ENCODE peak calls at places on chromosomes 6 and 20, in four cellular contexts. J, L, S and G are unnamed samples.

GRCh38 chr6:2583459-2583858 is 167.3 kb downstream of the MYLK4 start:
- DNase-seq in J (no peak), L (no peak), S (no peak), G (no peak)

GRCh38 chr6:54267798-54268197 is 40.4 kb upstream of the TINAG start:
- DNase-seq in S (no peak), J (peak; percentile 43), L (peak; percentile 67), G (peak; percentile 33)

GRCh38 chr6:109867009-109867969 is 110.8 kb upstream of the GPR6 start:
- DNase-seq in J (no peak), L (no peak), S (no peak), G (no peak)

GRCh38 chr20:32437391-32438074 is 79.4 kb downstream of the ASXL1 start:
- DNase-seq in L (peak; percentile 77), S (no peak), J (no peak), G (no peak)

GRCh38 chr6:5036309-5036708 is 32.5 kb upstream of the RPP40 start:
- DNase-seq in J (no peak), L (peak; percentile 64), S (no peak), G (peak; percentile 57)

GRCh38 chr20:44979090-44979621 is 12.8 kb downstream of the STK4 start:
- DNase-seq in J (no peak), L (no peak), S (no peak), G (no peak)

GRCh38 chr6:157682856-157683481 is 140.1 kb upstream of the SNX9 start:
- DNase-seq in L (peak; percentile 30), J (no peak), S (no peak), G (no peak)

GRCh38 chr6:30814137-30815084 is 69.9 kb upstream of the DDR1 start:
- DNase-seq in L (no peak), S (no peak), J (no peak), G (peak; percentile 23)

GRCh38 chr6:148760568-148761531 is 14.0 kb downstream of the UST start:
- DNase-seq in J (no peak), S (no peak), L (no peak), G (no peak)

GRCh38 chr6:124870611-124871201 is 91.5 kb upstream of the RNF217 start:
- DNase-seq in S (no peak), L (peak; percentile 14), J (peak; percentile 34), G (no peak)

GRCh38 chr6:112667427-112667826 is 320.3 kb downstream of the RFPL4B start:
- DNase-seq in S (no peak), J (no peak), L (no peak), G (no peak)

GRCh38 chr6:43171284-43172126 is 436 bp downstream of the SRF start:
- DNase-seq in S (no peak), L (no peak), J (no peak), G (no peak)

GRCh38 chr6:11471261-11471660 is 66.3 kb upstream of the TMEM170B start:
- DNase-seq in L (no peak), S (no peak), J (no peak), G (no peak)

GRCh38 chr6:169800116-169800667 is 48.8 kb downstream of the ERMARD start:
- DNase-seq in J (no peak), S (no peak), L (peak; percentile 36), G (no peak)

GRCh38 chr6:79441222-79441621 is 96.0 kb downstream of the LCA5 start:
- DNase-seq in L (no peak), S (no peak), J (no peak), G (no peak)

GRCh38 chr6:21082091-21082490 is 511.5 kb upstream of the SOX4 start:
- DNase-seq in J (no peak), L (peak; percentile 4), S (no peak), G (no peak)

GRCh38 chr6:54194067-54194466 is 82.8 kb downstream of the MLIP start:
- DNase-seq in J (no peak), L (no peak), S (no peak), G (peak; percentile 32)

GRCh38 chr6:37493047-37493995 is 6.4 kb downstream of the CCDC167 start:
- DNase-seq in L (no peak), S (no peak), J (no peak), G (no peak)

GRCh38 chr6:164756142-164756541 is 553.3 kb downstream of the C6orf118 start:
- DNase-seq in L (no peak), J (no peak), S (no peak), G (peak; percentile 6)

GRCh38 chr20:24617080-24617432 is 147.6 kb downstream of the SYNDIG1 start:
- DNase-seq in J (no peak), S (no peak), L (no peak), G (no peak)

GRCh38 chr6:47476794-47477496 is 644 bp upstream of the CD2AP start:
- DNase-seq in S (no peak), L (peak; percentile 18), J (no peak), G (no peak)

GRCh38 chr6:107657373-107657754 is 166.7 kb downstream of the SCML4 start:
- DNase-seq in L (no peak), S (no peak), J (no peak), G (no peak)

GRCh38 chr20:14953736-14954135 is 616.3 kb upstream of the FLRT3 start:
- DNase-seq in S (no peak), J (no peak), L (no peak), G (no peak)

GRCh38 chr6:132598473-132598872 is 8.9 kb upstream of the TAAR5 start:
- DNase-seq in J (peak; percentile 71), S (no peak), L (peak; percentile 57), G (no peak)

GRCh38 chr6:169824021-169824420 is 72.6 kb downstream of the ERMARD start:
- DNase-seq in J (no peak), S (no peak), L (no peak), G (no peak)

GRCh38 chr6:137910424-137910834 is 43.4 kb downstream of the TNFAIP3 start:
- DNase-seq in L (no peak), S (no peak), J (no peak), G (no peak)
- TF ChIP-seq SUZ12 in L (no peak), S (no peak), J (no peak), G (no peak)

DNA sequence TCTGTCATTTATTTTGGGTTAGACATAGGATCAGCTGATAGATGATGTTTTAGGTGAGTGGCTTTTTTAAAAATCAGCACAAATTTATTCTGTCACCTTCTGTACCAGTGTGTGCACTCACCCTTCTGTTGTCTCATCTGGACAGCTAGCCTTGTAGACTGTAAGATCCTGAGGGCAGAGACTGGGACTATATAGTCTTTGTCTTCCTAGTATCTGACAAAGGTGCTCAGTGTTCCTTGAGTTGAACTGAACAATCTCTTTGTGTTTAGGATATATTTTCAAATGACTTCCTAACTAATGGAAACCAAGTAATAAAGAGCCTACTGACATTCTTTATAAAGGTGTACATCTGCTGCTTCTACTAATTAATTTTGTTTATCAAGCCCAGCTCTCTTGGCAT is 3.0 kb downstream of the DCBLD1 start:
- DNase-seq in J (no peak), L (no peak), S (no peak), G (no peak)
- TF ChIP-seq SUZ12 in J (no peak), L (no peak), S (no peak), G (no peak)

GRCh38 chr20:58870293-58871014 is 17.9 kb downstream of the GNAS start:
- DNase-seq in J (peak; percentile 79), L (peak; percentile 70), S (no peak), G (no peak)
- TF ChIP-seq SUZ12 in J (no peak), L (no peak), S (no peak), G (no peak)

GRCh38 chr20:63969851-63970713 is at the start of gene ZNF512B:
- DNase-seq in S (no peak), J (peak; percentile 88), L (peak; percentile 66), G (peak; percentile 49)
- TF ChIP-seq SUZ12 in S (no peak), J (no peak), L (no peak), G (no peak)

GRCh38 chr20:63223826-63224207 is 7.9 kb upstream of the YTHDF1 start:
- DNase-seq in J (no peak), L (no peak), S (no peak), G (no peak)

GRCh38 chr20:63222541-63222940 is 6.6 kb upstream of the YTHDF1 start:
- DNase-seq in S (no peak), J (no peak), L (no peak), G (no peak)

GRCh38 chr20:63224272-63225081 is 8.5 kb upstream of the YTHDF1 start:
- DNase-seq in S (no peak), L (peak; percentile 56), J (peak; percentile 50), G (no peak)

GRCh38 chr20:63225082-63225454 is 9.1 kb upstream of the YTHDF1 start:
- DNase-seq in L (no peak), J (no peak), S (no peak), G (no peak)

DNA sequence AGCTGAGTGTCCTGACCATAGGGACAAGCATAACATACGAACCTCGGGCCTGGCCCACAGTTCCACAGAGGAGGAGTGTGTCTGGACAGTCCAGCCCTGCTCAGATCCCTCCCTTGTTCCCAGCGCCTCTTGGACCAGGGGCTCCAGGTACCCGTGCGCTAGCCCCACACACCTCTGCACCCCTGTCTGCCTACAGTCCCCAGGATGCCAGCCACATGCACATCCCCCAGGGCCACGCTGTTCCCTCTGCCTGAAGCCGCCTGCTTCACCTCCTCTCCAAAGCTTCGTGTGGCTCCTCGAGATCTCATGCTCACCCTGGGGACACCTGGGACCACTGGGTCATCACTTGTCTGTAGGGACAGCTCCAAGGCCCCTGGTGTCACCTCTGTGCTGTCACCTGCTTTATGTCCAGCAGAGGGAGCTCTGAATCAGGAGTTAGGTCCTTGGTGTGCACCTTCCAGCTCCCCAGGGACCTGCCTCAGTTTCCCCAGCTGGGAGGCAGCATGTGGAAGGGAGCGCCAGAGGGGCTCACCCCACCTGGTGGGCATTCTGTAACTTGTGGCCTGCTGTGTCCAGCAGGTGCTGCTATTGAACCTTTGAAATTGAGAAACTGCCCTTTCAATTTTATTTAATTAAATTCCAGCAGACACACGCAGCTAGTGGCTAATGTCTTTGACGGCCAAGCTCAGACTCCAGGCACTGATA is 7.3 kb upstream of the YTHDF1 start:
- DNase-seq in J (peak; percentile 58), L (peak; percentile 73), S (no peak), G (no peak)
- TF ChIP-seq SUZ12 in J (no peak), L (no peak), S (no peak), G (no peak)

DNA sequence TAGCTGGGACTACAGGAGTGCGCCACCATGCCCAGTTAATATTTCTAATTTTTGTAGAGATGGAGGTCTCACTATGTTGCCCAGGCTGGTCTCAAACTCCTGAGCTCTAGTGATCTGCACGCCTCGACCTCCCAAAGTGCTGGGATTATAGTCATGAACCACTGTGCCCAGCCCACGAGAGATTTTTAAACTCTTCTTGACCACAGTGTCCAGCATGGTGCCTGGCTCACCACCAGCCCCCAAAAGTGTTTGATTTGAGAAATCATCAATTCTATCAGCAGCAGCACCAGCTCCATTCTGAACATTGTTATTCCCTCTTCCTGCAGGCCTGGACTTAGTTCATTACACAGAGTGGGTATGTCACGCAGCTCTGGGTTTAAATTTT is 2.4 kb upstream of the TGM2 start:
- DNase-seq in J (no peak), L (no peak), S (no peak), G (no peak)
- TF ChIP-seq SUZ12 in J (no peak), L (no peak), S (no peak), G (no peak)

DNA sequence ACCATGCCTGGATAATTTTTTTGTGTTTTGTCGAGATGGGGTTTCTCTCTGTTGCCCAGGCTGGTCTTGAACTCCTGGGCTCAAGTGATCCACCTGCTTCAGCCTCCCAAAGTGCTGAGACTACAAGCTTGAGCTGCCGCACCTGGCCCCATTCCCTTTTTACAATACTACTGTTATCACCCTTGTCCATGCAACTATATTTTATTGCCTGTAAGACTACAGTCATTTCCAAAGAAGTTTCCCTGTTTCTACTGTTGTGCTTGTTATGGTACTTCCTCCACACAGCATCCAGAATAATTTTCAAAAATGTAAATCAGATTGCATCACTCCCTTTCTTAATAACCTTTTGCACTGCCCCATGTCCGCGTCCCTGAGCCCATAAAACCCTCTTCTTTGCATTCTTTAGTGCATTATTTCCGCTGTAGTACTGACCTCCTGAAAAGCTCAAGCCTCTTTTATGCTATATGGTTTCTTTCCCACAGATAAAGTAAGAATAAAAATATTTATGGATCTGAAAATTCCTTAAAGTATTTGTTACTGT is 128.9 kb upstream of the AKIRIN2 start:
- DNase-seq in S (no peak), J (no peak), L (no peak), G (no peak)
- TF ChIP-seq SUZ12 in S (no peak), J (no peak), L (no peak), G (no peak)